ENCODE peak calls at places on chromosomes 7 and 10, in five cellular contexts. Y, C, Z, M and L are unnamed samples.

GRCh38 chr7:82156168-82156567 is 287.4 kb downstream of the CACNA2D1 start:
- DNase-seq in C (no peak), Y (no peak), Z (no peak), M (no peak), L (no peak)

GRCh38 chr10:36277459-36277858 is 635.4 kb upstream of the FZD8 start:
- DNase-seq in Z (no peak), M (no peak), Y (no peak), C (no peak), L (no peak)

GRCh38 chr10:20714518-20714917 is 182.6 kb downstream of the NEBL start:
- DNase-seq in C (no peak), M (no peak), Z (no peak), Y (no peak), L (no peak)

GRCh38 chr10:75243426-75243825 is 7.7 kb upstream of the COMTD1 start:
- DNase-seq in Z (no peak), C (no peak), M (no peak), Y (no peak), L (no peak)

GRCh38 chr7:97798036-97799019 is 66.4 kb downstream of the TAC1 start:
- DNase-seq in Z (no peak), M (peak), C (no peak), Y (no peak), L (no peak)

GRCh38 chr7:33671521-33672262 is 233.6 kb upstream of the BMPER start:
- DNase-seq in M (no peak), Y (no peak), C (peak), Z (no peak), L (no peak)

GRCh38 chr10:62199584-62199983 is 69.1 kb downstream of the RTKN2 start:
- DNase-seq in C (peak), Z (no peak), M (no peak), Y (no peak), L (no peak)

GRCh38 chr10:113232928-113233511 is 283.0 kb downstream of the TCF7L2 start:
- DNase-seq in Z (no peak), Y (no peak), M (no peak), C (peak), L (no peak)

GRCh38 chr7:157807510-157807909 is 470.7 kb downstream of the DNAJB6 start:
- DNase-seq in Y (no peak), M (no peak), C (no peak), Z (no peak), L (no peak)

GRCh38 chr10:3482200-3482993 is 302.6 kb downstream of the KLF6 start:
- DNase-seq in C (peak), M (no peak), Z (no peak), Y (no peak), L (no peak)

GRCh38 chr10:28367865-28368541 is 65.1 kb upstream of the MPP7 start:
- DNase-seq in Z (peak), M (no peak), C (peak), Y (no peak), L (no peak)

GRCh38 chr10:23344251-23344841 is at the start of gene C10orf67:
- DNase-seq in Y (no peak), M (no peak), Z (no peak), C (no peak), L (no peak)

GRCh38 chr10:8392216-8392615 is 337.7 kb downstream of the GATA3 start:
- DNase-seq in M (no peak), Y (no peak), C (no peak), Z (no peak), L (no peak)

GRCh38 chr10:27542812-27543211 is 38.7 kb downstream of the RAB18 start:
- DNase-seq in Y (no peak), C (no peak), Z (no peak), M (no peak), L (no peak)